ENCODE peak calls at places on chromosomes 2 and 18, in ten cellular contexts. Z, B, Q, C, O, P, M, V, K and D are unnamed samples.

GRCh38 chr2:220787251-220787650 is 784.9 kb downstream of the EPHA4 start:
- DNase-seq in Z (no peak), B (no peak), Q (no peak), C (no peak), O (no peak), P (no peak), M (peak), V (no peak), K (no peak), D (no peak)

GRCh38 chr2:224222320-224222719 is 179.6 kb downstream of the FAM124B start:
- DNase-seq in Z (no peak), B (no peak), Q (no peak), C (no peak), O (peak), P (no peak), M (peak), V (no peak), K (no peak), D (no peak)

GRCh38 chr2:123453046-123453445 is 572.0 kb upstream of the CNTNAP5 start:
- DNase-seq in Z (no peak), B (no peak), Q (no peak), C (no peak), O (no peak), P (no peak), M (no peak), V (no peak), K (no peak), D (no peak)

GRCh38 chr2:134124047-134124753 is 129.7 kb upstream of the MGAT5 start:
- DNase-seq in Z (no peak), B (no peak), Q (no peak), C (peak), O (no peak), P (no peak), M (no peak), V (no peak), K (no peak), D (no peak)

GRCh38 chr2:3575534-3576324 is 669 bp downstream of the RPS7 start:
- DNase-seq in Z (no peak), B (peak), Q (no peak), C (peak), O (no peak), P (no peak), M (peak), V (peak), K (no peak), D (no peak)

GRCh38 chr2:128622916-128623620 is 304.4 kb upstream of the HS6ST1 start:
- DNase-seq in Z (no peak), B (no peak), Q (no peak), C (no peak), O (no peak), P (no peak), M (peak), V (no peak), K (no peak), D (no peak)

GRCh38 chr2:177285892-177286715 is 21.6 kb upstream of the NFE2L2 start:
- DNase-seq in Z (no peak), B (no peak), Q (no peak), C (no peak), O (no peak), P (no peak), M (no peak), V (no peak), K (no peak), D (no peak)

GRCh38 chr2:6973895-6974545 is 56.8 kb downstream of the RNF144A start:
- DNase-seq in Z (no peak), B (no peak), Q (peak), C (no peak), O (peak), P (no peak), M (peak), V (no peak), K (no peak), D (no peak)

GRCh38 chr18:79396431-79397287 is 929 bp downstream of the NFATC1 start:
- DNase-seq in Z (no peak), B (peak), Q (peak), C (no peak), O (peak), P (peak), M (peak), V (no peak), K (peak), D (no peak)

GRCh38 chr18:22168360-22168921 is 948 bp upstream of the GATA6 start:
- DNase-seq in Z (no peak), B (no peak), Q (peak), C (peak), O (peak), P (no peak), M (no peak), V (no peak), K (no peak), D (no peak)

GRCh38 chr18:11520536-11520935 is 88.9 kb upstream of the SLC35G4 start:
- DNase-seq in Z (no peak), B (no peak), Q (no peak), C (no peak), O (peak), P (no peak), M (no peak), V (no peak), K (no peak), D (no peak)

GRCh38 chr2:238745997-238746396 is 101.9 kb upstream of the TWIST2 start:
- DNase-seq in Z (no peak), B (no peak), Q (no peak), C (no peak), O (no peak), P (no peak), M (no peak), V (no peak), K (peak), D (no peak)

GRCh38 chr2:68263632-68264031 is 11.3 kb upstream of the PPP3R1 start:
- DNase-seq in Z (no peak), B (no peak), Q (no peak), C (no peak), O (no peak), P (no peak), M (no peak), V (no peak), K (no peak), D (no peak)

GRCh38 chr2:190190507-190190906 is 128.0 kb upstream of the MSTN start:
- DNase-seq in Z (no peak), B (no peak), Q (no peak), C (no peak), O (no peak), P (no peak), M (no peak), V (no peak), K (no peak), D (no peak)

GRCh38 chr18:12608292-12608691 is 49.6 kb downstream of the SPIRE1 start:
- DNase-seq in Z (no peak), B (no peak), Q (no peak), C (no peak), O (no peak), P (no peak), M (peak), V (no peak), K (no peak), D (no peak)

GRCh38 chr2:226790436-226790835 is 9.2 kb downstream of the IRS1 start:
- DNase-seq in Z (no peak), B (no peak), Q (no peak), C (no peak), O (no peak), P (no peak), M (peak), V (no peak), K (no peak), D (no peak)

GRCh38 chr2:317501-318424 is 29.9 kb upstream of the ALKAL2 start:
- DNase-seq in Z (no peak), B (peak), Q (peak), C (no peak), O (peak), P (peak), M (peak), V (no peak), K (no peak), D (no peak)